ENCODE peak calls at places on chromosomes 1 and 21, in five cellular contexts. One of them, this sample, is unnamed. For H3K4me1, the result is how much of the 10 kb centered on the place peaks cover.

GRCh38 chr1:228802386-228803221 is 67.3 kb downstream of the RHOU start:
- DNase-seq in ovary: peak
- DNase-seq in right atrium auricular region: peak
- DNase-seq in upper lobe of right lung: no peak
- DNase-seq in Panc1: no peak
- DNase-seq in this sample: no peak

GRCh38 chr1:27430903-27431653 is 38.7 kb downstream of the GPR3 start:
- DNase-seq in ovary: no peak
- DNase-seq in right atrium auricular region: no peak
- DNase-seq in upper lobe of right lung: no peak
- DNase-seq in Panc1: no peak
- DNase-seq in this sample: no peak

GRCh38 chr1:100752806-100753205 is 33.3 kb downstream of the VCAM1 start:
- DNase-seq in ovary: no peak
- DNase-seq in right atrium auricular region: no peak
- DNase-seq in upper lobe of right lung: no peak
- DNase-seq in Panc1: no peak
- DNase-seq in this sample: no peak

GRCh38 chr1:20430355-20431290 is 55.4 kb downstream of the CAMK2N1 start:
- DNase-seq in ovary: peak
- DNase-seq in right atrium auricular region: no peak
- DNase-seq in upper lobe of right lung: no peak
- DNase-seq in Panc1: no peak
- DNase-seq in this sample: peak

GRCh38 chr1:67060811-67061218 is 6.9 kb upstream of the SLC35D1 start:
- DNase-seq in ovary: no peak
- DNase-seq in right atrium auricular region: no peak
- DNase-seq in upper lobe of right lung: no peak
- DNase-seq in Panc1: peak
- DNase-seq in this sample: no peak

GRCh38 chr1:228174482-228175315 is 9.1 kb downstream of the IBA57 start:
- DNase-seq in ovary: no peak
- DNase-seq in right atrium auricular region: no peak
- DNase-seq in upper lobe of right lung: no peak
- DNase-seq in Panc1: no peak
- DNase-seq in this sample: no peak

GRCh38 chr21:15066231-15066577 is 1.4 kb upstream of the NRIP1 start:
- DNase-seq in ovary: no peak
- DNase-seq in right atrium auricular region: no peak
- DNase-seq in upper lobe of right lung: no peak
- DNase-seq in Panc1: no peak
- DNase-seq in this sample: no peak

GRCh38 chr1:47478090-47478489 is 40.2 kb downstream of the FOXD2 start:
- DNase-seq in ovary: no peak
- DNase-seq in right atrium auricular region: no peak
- DNase-seq in upper lobe of right lung: peak
- DNase-seq in Panc1: no peak
- DNase-seq in this sample: no peak

GRCh38 chr1:93567255-93567918 is 114.2 kb downstream of the BCAR3 start:
- DNase-seq in ovary: no peak
- DNase-seq in right atrium auricular region: peak
- DNase-seq in upper lobe of right lung: no peak
- DNase-seq in Panc1: no peak
- DNase-seq in this sample: no peak

GRCh38 chr21:41730399-41730798 is 36.5 kb downstream of the RIPK4 start:
- DNase-seq in ovary: no peak
- DNase-seq in right atrium auricular region: no peak
- DNase-seq in upper lobe of right lung: no peak
- DNase-seq in Panc1: no peak
- DNase-seq in this sample: no peak

GRCh38 chr1:45753248-45754037 is 3.0 kb upstream of the IPP start:
- DNase-seq in ovary: no peak
- DNase-seq in right atrium auricular region: no peak
- DNase-seq in upper lobe of right lung: no peak
- DNase-seq in Panc1: no peak
- DNase-seq in this sample: no peak

GRCh38 chr1:33070628-33071027 is 10.3 kb upstream of the AZIN2 start:
- DNase-seq in ovary: no peak
- DNase-seq in right atrium auricular region: no peak
- DNase-seq in upper lobe of right lung: no peak
- DNase-seq in Panc1: no peak
- DNase-seq in this sample: no peak

GRCh38 chr1:181324797-181325616 is 158.3 kb upstream of the CACNA1E start:
- DNase-seq in ovary: no peak
- DNase-seq in right atrium auricular region: no peak
- DNase-seq in upper lobe of right lung: no peak
- DNase-seq in Panc1: no peak
- DNase-seq in this sample: no peak

GRCh38 chr1:245715970-245716369 is 561.2 kb downstream of the KIF26B start:
- DNase-seq in ovary: no peak
- DNase-seq in right atrium auricular region: no peak
- DNase-seq in upper lobe of right lung: no peak
- DNase-seq in Panc1: peak
- DNase-seq in this sample: no peak

GRCh38 chr1:111476761-111477309 is 3.1 kb downstream of the C1orf162 start:
- DNase-seq in ovary: no peak
- DNase-seq in right atrium auricular region: no peak
- DNase-seq in upper lobe of right lung: no peak
- DNase-seq in Panc1: no peak
- DNase-seq in this sample: no peak

GRCh38 chr1:46983416-46983815 is 40.1 kb upstream of the CYP4X1 start:
- DNase-seq in ovary: no peak
- DNase-seq in right atrium auricular region: no peak
- DNase-seq in upper lobe of right lung: no peak
- DNase-seq in Panc1: no peak
- DNase-seq in this sample: no peak

GRCh38 chr1:230274254-230274653 is 151.9 kb downstream of the PGBD5 start:
- DNase-seq in ovary: no peak
- DNase-seq in right atrium auricular region: no peak
- DNase-seq in upper lobe of right lung: no peak
- DNase-seq in Panc1: no peak
- DNase-seq in this sample: no peak
- H3K4me1 ChIP-seq in ovary: under half
- H3K4me1 ChIP-seq in right atrium auricular region: under half
- H3K4me1 ChIP-seq in upper lobe of right lung: under half
- H3K4me1 ChIP-seq in Panc1: under half
- H3K4me1 ChIP-seq in this sample: under half

GRCh38 chr1:185735667-185736105 is 1.5 kb downstream of the HMCN1 start:
- DNase-seq in ovary: no peak
- DNase-seq in right atrium auricular region: no peak
- DNase-seq in upper lobe of right lung: no peak
- DNase-seq in Panc1: no peak
- DNase-seq in this sample: no peak
- H3K4me3 ChIP-seq in ovary: peak
- H3K4me3 ChIP-seq in right atrium auricular region: peak
- H3K4me3 ChIP-seq in upper lobe of right lung: peak
- H3K4me3 ChIP-seq in Panc1: peak
- H3K4me3 ChIP-seq in this sample: no peak

GRCh38 chr1:240234477-240235225 is 143.0 kb downstream of the FMN2 start:
- DNase-seq in ovary: no peak
- DNase-seq in right atrium auricular region: no peak
- DNase-seq in upper lobe of right lung: no peak
- DNase-seq in Panc1: no peak
- DNase-seq in this sample: no peak
- H3K4me1 ChIP-seq in ovary: under half
- H3K4me1 ChIP-seq in right atrium auricular region: under half
- H3K4me1 ChIP-seq in upper lobe of right lung: under half
- H3K4me1 ChIP-seq in Panc1: under half
- H3K4me1 ChIP-seq in this sample: under half

GRCh38 chr21:29056005-29056404 is 17.4 kb downstream of the CCT8 start:
- DNase-seq in ovary: no peak
- DNase-seq in right atrium auricular region: no peak
- DNase-seq in upper lobe of right lung: no peak
- DNase-seq in Panc1: no peak
- DNase-seq in this sample: no peak

GRCh38 chr21:29055080-29055479 is 18.4 kb downstream of the CCT8 start:
- DNase-seq in ovary: no peak
- DNase-seq in right atrium auricular region: no peak
- DNase-seq in upper lobe of right lung: no peak
- DNase-seq in Panc1: no peak
- DNase-seq in this sample: no peak

GRCh38 chr21:29053656-29054055 is 19.8 kb downstream of the CCT8 start:
- DNase-seq in ovary: no peak
- DNase-seq in right atrium auricular region: no peak
- DNase-seq in upper lobe of right lung: no peak
- DNase-seq in Panc1: no peak
- DNase-seq in this sample: no peak

GRCh38 chr21:29053011-29053553 is 20.4 kb downstream of the CCT8 start:
- DNase-seq in ovary: no peak
- DNase-seq in right atrium auricular region: no peak
- DNase-seq in upper lobe of right lung: no peak
- DNase-seq in Panc1: no peak
- DNase-seq in this sample: no peak

GRCh38 chr21:29056538-29057050 is 16.9 kb downstream of the CCT8 start:
- DNase-seq in ovary: no peak
- DNase-seq in right atrium auricular region: no peak
- DNase-seq in upper lobe of right lung: no peak
- DNase-seq in Panc1: no peak
- DNase-seq in this sample: no peak
- H3K4me3 ChIP-seq in ovary: no peak
- H3K4me3 ChIP-seq in right atrium auricular region: no peak
- H3K4me3 ChIP-seq in upper lobe of right lung: no peak
- H3K4me3 ChIP-seq in Panc1: no peak
- H3K4me3 ChIP-seq in this sample: no peak

GRCh38 chr1:41655632-41656031 is 171.1 kb upstream of the EDN2 start:
- DNase-seq in ovary: no peak
- DNase-seq in right atrium auricular region: no peak
- DNase-seq in upper lobe of right lung: no peak
- DNase-seq in Panc1: no peak
- DNase-seq in this sample: no peak
- H3K4me1 ChIP-seq in ovary: under half
- H3K4me1 ChIP-seq in right atrium auricular region: under half
- H3K4me1 ChIP-seq in upper lobe of right lung: under half
- H3K4me1 ChIP-seq in Panc1: under half
- H3K4me1 ChIP-seq in this sample: under half

GRCh38 chr1:17874665-17875064 is 119.5 kb downstream of the ACTL8 start:
- DNase-seq in ovary: no peak
- DNase-seq in right atrium auricular region: no peak
- DNase-seq in upper lobe of right lung: peak
- DNase-seq in Panc1: no peak
- DNase-seq in this sample: no peak
- H3K4me3 ChIP-seq in ovary: no peak
- H3K4me3 ChIP-seq in right atrium auricular region: no peak
- H3K4me3 ChIP-seq in upper lobe of right lung: no peak
- H3K4me3 ChIP-seq in Panc1: no peak
- H3K4me3 ChIP-seq in this sample: no peak

GRCh38 chr1:30888975-30889374 is 19.6 kb downstream of the SDC3 start:
- DNase-seq in ovary: no peak
- DNase-seq in right atrium auricular region: no peak
- DNase-seq in upper lobe of right lung: no peak
- DNase-seq in Panc1: no peak
- DNase-seq in this sample: no peak
- H3K4me1 ChIP-seq in ovary: under half
- H3K4me1 ChIP-seq in right atrium auricular region: half or more
- H3K4me1 ChIP-seq in upper lobe of right lung: under half
- H3K4me1 ChIP-seq in Panc1: under half
- H3K4me1 ChIP-seq in this sample: under half

This sample was measured in iPS DF 6.9.